ENCODE peak calls at places on chromosomes 1 and 21, in eight cellular contexts. T, Q, N, H, U, S, G and B are unnamed samples.

GRCh38 chr1:97806336-97806735 is 114.5 kb downstream of the DPYD start:
- DNase-seq in T (no peak), Q (no peak), N (no peak), H (no peak), U (no peak), S (no peak), G (no peak), B (no peak)

GRCh38 chr1:202203238-202204039 is 9.8 kb downstream of the LGR6 start:
- DNase-seq in T (no peak), Q (no peak), N (no peak), H (no peak), U (no peak), S (no peak), G (no peak), B (no peak)

GRCh38 chr1:156691665-156692408 is 13.5 kb downstream of the CRABP2 start:
- DNase-seq in T (no peak), Q (no peak), N (no peak), H (no peak), U (peak; percentile 70), S (no peak), G (no peak), B (no peak)

GRCh38 chr1:45172015-45172414 is 34.4 kb downstream of the ZSWIM5 start:
- DNase-seq in T (peak; percentile 41), Q (peak; percentile 23), N (no peak), H (no peak), U (no peak), S (no peak), G (no peak), B (no peak)

GRCh38 chr1:244214009-244214967 is 163.2 kb downstream of the ZBTB18 start:
- DNase-seq in T (no peak), Q (no peak), N (no peak), H (no peak), U (peak; percentile 24), S (peak; percentile 98), G (no peak), B (no peak)

GRCh38 chr21:21268061-21268471 is 269.9 kb downstream of the NCAM2 start:
- DNase-seq in T (no peak), Q (no peak), N (no peak), H (no peak), U (no peak), S (no peak), G (no peak), B (peak; percentile 23)

GRCh38 chr1:151790940-151791651 is 796 bp upstream of the TDRKH start:
- DNase-seq in T (no peak), Q (peak; percentile 35), N (no peak), H (no peak), U (peak; percentile 65), S (peak; percentile 33), G (peak; percentile 59), B (peak; percentile 36)

GRCh38 chr1:213369465-213369864 is 318.4 kb downstream of the RPS6KC1 start:
- DNase-seq in T (no peak), Q (no peak), N (no peak), H (no peak), U (no peak), S (no peak), G (no peak), B (no peak)

GRCh38 chr21:15686506-15686905 is 43.3 kb upstream of the USP25 start:
- DNase-seq in T (no peak), Q (no peak), N (no peak), H (no peak), U (no peak), S (no peak), G (no peak), B (no peak)

GRCh38 chr1:172277277-172277676 is 143.2 kb upstream of the C1orf105 start:
- DNase-seq in T (no peak), Q (no peak), N (no peak), H (no peak), U (no peak), S (no peak), G (no peak), B (no peak)

GRCh38 chr21:45644041-45644906 is 749 bp downstream of the PCBP3 start:
- DNase-seq in T (no peak), Q (no peak), N (no peak), H (no peak), U (peak; percentile 60), S (no peak), G (no peak), B (no peak)

GRCh38 chr1:16207318-16208269 is 4.9 kb downstream of the ARHGEF19 start:
- DNase-seq in T (peak; percentile 25), Q (peak; percentile 40), N (no peak), H (no peak), U (no peak), S (no peak), G (no peak), B (no peak)

GRCh38 chr1:23558872-23559135 is 497 bp downstream of the ID3 start:
- DNase-seq in T (no peak), Q (no peak), N (no peak), H (no peak), U (no peak), S (no peak), G (no peak), B (no peak)

GRCh38 chr1:107965112-107965991 is at the start of gene VAV3:
- DNase-seq in T (peak; percentile 24), Q (peak; percentile 61), N (peak; percentile 77), H (peak; percentile 26), U (peak; percentile 92), S (peak; percentile 55), G (peak; percentile 84), B (peak; percentile 84)

GRCh38 chr1:167881786-167882185 is 32.1 kb downstream of the ADCY10 start:
- DNase-seq in T (no peak), Q (no peak), N (no peak), H (no peak), U (no peak), S (no peak), G (no peak), B (no peak)

GRCh38 chr1:107871259-107871658 is 93.7 kb downstream of the VAV3 start:
- DNase-seq in T (no peak), Q (no peak), N (no peak), H (no peak), U (no peak), S (no peak), G (no peak), B (no peak)

GRCh38 chr1:55337801-55338447 is 122.8 kb upstream of the USP24 start:
- DNase-seq in T (no peak), Q (peak; percentile 22), N (no peak), H (no peak), U (peak; percentile 74), S (peak; percentile 79), G (no peak), B (peak; percentile 21)

GRCh38 chr1:15196069-15196468 is 42.5 kb downstream of the TMEM51 start:
- DNase-seq in T (no peak), Q (no peak), N (no peak), H (no peak), U (no peak), S (no peak), G (no peak), B (no peak)

GRCh38 chr21:38903578-38904193 is 98.0 kb downstream of the ETS2 start:
- DNase-seq in T (no peak), Q (no peak), N (no peak), H (no peak), U (peak; percentile 15), S (no peak), G (no peak), B (no peak)

GRCh38 chr1:31523012-31523411 is 53.3 kb upstream of the TINAGL1 start:
- DNase-seq in T (no peak), Q (no peak), N (peak; percentile 10), H (no peak), U (no peak), S (no peak), G (no peak), B (no peak)

GRCh38 chr1:144101397-144102050 is 129.7 kb upstream of the FAM72C start:
- DNase-seq in T (peak; percentile 32), Q (peak; percentile 20), N (peak; percentile 75), H (no peak), U (no peak), S (peak; percentile 1), G (peak; percentile 66), B (peak; percentile 13)

GRCh38 chr1:180504186-180504585 is 1.8 kb upstream of the ACBD6 start:
- DNase-seq in T (no peak), Q (no peak), N (no peak), H (no peak), U (no peak), S (no peak), G (no peak), B (no peak)

GRCh38 chr1:180503274-180503862 is 991 bp upstream of the ACBD6 start:
- DNase-seq in T (no peak), Q (peak; percentile 33), N (no peak), H (no peak), U (no peak), S (peak; percentile 74), G (no peak), B (peak; percentile 43)

GRCh38 chr1:180500689-180501088 is 1.7 kb downstream of the ACBD6 start:
- DNase-seq in T (no peak), Q (no peak), N (no peak), H (no peak), U (no peak), S (no peak), G (no peak), B (no peak)

GRCh38 chr1:180502361-180503273 is at the start of gene ACBD6:
- DNase-seq in T (peak; percentile 83), Q (peak; percentile 83), N (peak; percentile 88), H (peak; percentile 73), U (peak; percentile 89), S (peak; percentile 93), G (peak; percentile 91), B (peak; percentile 90)

GRCh38 chr1:180501865-180502360 is 464 bp downstream of the ACBD6 start:
- DNase-seq in T (peak; percentile 50), Q (no peak), N (no peak), H (no peak), U (no peak), S (no peak), G (no peak), B (no peak)
- TF ChIP-seq CTCF in T (no peak), Q (no peak), N (no peak), H (no peak), U (no peak), S (no peak), G (no peak), B (no peak)

DNA sequence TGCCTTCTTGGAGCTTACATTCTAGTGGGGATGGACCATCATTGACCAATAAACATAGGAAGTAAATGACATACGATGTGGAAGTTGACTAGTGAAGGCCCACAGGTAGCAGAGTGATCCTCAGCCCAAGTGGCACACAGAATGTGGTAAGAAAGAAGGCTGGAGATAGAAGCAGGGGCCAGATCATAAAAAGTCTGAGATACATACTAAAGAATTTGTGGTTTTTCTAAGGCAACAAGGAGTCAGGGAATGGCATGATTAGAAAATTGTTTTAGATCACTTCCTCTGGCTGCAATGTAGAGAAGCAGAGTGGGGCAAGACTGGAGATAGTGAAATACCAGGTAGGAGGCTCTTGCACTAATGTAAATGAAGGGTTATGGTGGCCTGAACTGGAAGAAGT is 154.0 kb downstream of the VPS13D start:
- DNase-seq in T (no peak), Q (no peak), N (no peak), H (no peak), U (no peak), S (no peak), G (no peak), B (no peak)
- H3K36me3 ChIP-seq in T (peaks cover 14% of the 10 kb centered on the region), Q (peaks cover 11% of the 10 kb centered on the region), N (peaks cover 82% of the 10 kb centered on the region), H (peaks cover 30% of the 10 kb centered on the region), U (peaks cover 18% of the 10 kb centered on the region), S (peaks cover 6% of the 10 kb centered on the region), G (peaks cover 80% of the 10 kb centered on the region), B (no peaks in the 10 kb centered on the region)

GRCh38 chr1:42927920-42928505 is 30.7 kb downstream of the SLC2A1 start:
- DNase-seq in T (no peak), Q (no peak), N (no peak), H (no peak), U (no peak), S (no peak), G (no peak), B (no peak)
- TF ChIP-seq CTCF in T (no peak), Q (no peak), N (no peak), H (no peak), U (no peak), S (no peak), G (no peak), B (no peak)

GRCh38 chr1:147850737-147851136 is 51.9 kb upstream of the GJA8 start:
- DNase-seq in T (no peak), Q (no peak), N (no peak), H (no peak), U (no peak), S (no peak), G (no peak), B (no peak)
- H3K36me3 ChIP-seq in T (no peaks in the 10 kb centered on the region), Q (no peaks in the 10 kb centered on the region), N (no peaks in the 10 kb centered on the region), H (no peaks in the 10 kb centered on the region), U (no peaks in the 10 kb centered on the region), S (no peaks in the 10 kb centered on the region), G (no peaks in the 10 kb centered on the region), B (no peaks in the 10 kb centered on the region)